ENCODE peak calls at places on chromosomes 12 and 14, in six cellular contexts. One of them, this sample, is unnamed.

GRCh38 chr12:104788848-104789271 is 169.2 kb downstream of the SLC41A2 start:
- DNase-seq in GM12878: no peak
- DNase-seq in GM23338: peak; percentile 90
- DNase-seq in mesendoderm: peak; percentile 90
- DNase-seq in fibroblast of lung: no peak
- DNase-seq in PC-3: no peak
- DNase-seq in this sample: no peak

GRCh38 chr12:70644836-70645235 is 7.6 kb upstream of the PTPRB start:
- DNase-seq in mesendoderm: no peak
- DNase-seq in fibroblast of lung: no peak
- DNase-seq in GM12878: no peak
- DNase-seq in PC-3: peak; percentile 63
- DNase-seq in GM23338: no peak
- DNase-seq in this sample: no peak

GRCh38 chr12:31591308-31591901 is 469 bp upstream of the DENND5B start:
- DNase-seq in PC-3: peak; percentile 3
- DNase-seq in GM23338: peak; percentile 32
- DNase-seq in GM12878: no peak
- DNase-seq in fibroblast of lung: peak; percentile 22
- DNase-seq in mesendoderm: peak; percentile 39
- DNase-seq in this sample: peak; percentile 43

GRCh38 chr12:68981536-68981935 is 48.6 kb upstream of the CPM start:
- DNase-seq in GM12878: no peak
- DNase-seq in PC-3: no peak
- DNase-seq in mesendoderm: peak; percentile 5
- DNase-seq in GM23338: no peak
- DNase-seq in fibroblast of lung: no peak
- DNase-seq in this sample: peak; percentile 71

GRCh38 chr12:104886418-104887401 is 71.4 kb downstream of the SLC41A2 start:
- DNase-seq in GM23338: no peak
- DNase-seq in PC-3: peak; percentile 84
- DNase-seq in GM12878: no peak
- DNase-seq in mesendoderm: no peak
- DNase-seq in fibroblast of lung: peak; percentile 92
- DNase-seq in this sample: peak; percentile 50

GRCh38 chr14:77151918-77152588 is 10.5 kb upstream of the ZDHHC22 start:
- DNase-seq in mesendoderm: no peak
- DNase-seq in GM12878: no peak
- DNase-seq in fibroblast of lung: peak; percentile 42
- DNase-seq in GM23338: peak; percentile 39
- DNase-seq in PC-3: peak; percentile 82
- DNase-seq in this sample: peak; percentile 61

GRCh38 chr12:40015360-40015759 is 90.5 kb downstream of the SLC2A13 start:
- DNase-seq in GM12878: no peak
- DNase-seq in mesendoderm: peak; percentile 43
- DNase-seq in PC-3: peak; percentile 21
- DNase-seq in GM23338: no peak
- DNase-seq in fibroblast of lung: no peak
- DNase-seq in this sample: peak; percentile 33

GRCh38 chr14:105581551-105582341 is 55.4 kb downstream of the TMEM121 start:
- DNase-seq in mesendoderm: no peak
- DNase-seq in GM23338: no peak
- DNase-seq in GM12878: peak; percentile 71
- DNase-seq in fibroblast of lung: no peak
- DNase-seq in PC-3: no peak
- DNase-seq in this sample: no peak

GRCh38 chr12:75481774-75482173 is 1.2 kb downstream of the GLIPR1 start:
- DNase-seq in GM12878: no peak
- DNase-seq in mesendoderm: no peak
- DNase-seq in GM23338: no peak
- DNase-seq in PC-3: no peak
- DNase-seq in fibroblast of lung: peak; percentile 90
- DNase-seq in this sample: peak; percentile 75

GRCh38 chr12:49550853-49551252 is 12.0 kb downstream of the KCNH3 start:
- DNase-seq in PC-3: no peak
- DNase-seq in GM23338: no peak
- DNase-seq in mesendoderm: peak; percentile 38
- DNase-seq in fibroblast of lung: no peak
- DNase-seq in GM12878: no peak
- DNase-seq in this sample: no peak

GRCh38 chr14:75279153-75279738 is 618 bp downstream of the FOS start:
- DNase-seq in fibroblast of lung: peak; percentile 90
- DNase-seq in GM23338: peak; percentile 46
- DNase-seq in PC-3: no peak
- DNase-seq in GM12878: no peak
- DNase-seq in mesendoderm: peak; percentile 70
- DNase-seq in this sample: peak; percentile 83

GRCh38 chr12:24534632-24535031 is 414.3 kb downstream of the BCAT1 start:
- DNase-seq in PC-3: no peak
- DNase-seq in GM12878: no peak
- DNase-seq in fibroblast of lung: no peak
- DNase-seq in GM23338: peak; percentile 49
- DNase-seq in mesendoderm: peak; percentile 13
- DNase-seq in this sample: no peak

GRCh38 chr14:68552597-68552996 is 240.3 kb downstream of the ZFP36L1 start:
- DNase-seq in fibroblast of lung: peak; percentile 29
- DNase-seq in mesendoderm: no peak
- DNase-seq in GM23338: no peak
- DNase-seq in PC-3: no peak
- DNase-seq in GM12878: no peak
- DNase-seq in this sample: peak; percentile 44

GRCh38 chr14:71620401-71620800 is 311.8 kb upstream of the RGS6 start:
- DNase-seq in GM23338: no peak
- DNase-seq in GM12878: no peak
- DNase-seq in PC-3: peak; percentile 80
- DNase-seq in fibroblast of lung: no peak
- DNase-seq in mesendoderm: no peak
- DNase-seq in this sample: peak; percentile 71

GRCh38 chr14:35818346-35819115 is 7.6 kb upstream of the BRMS1L start:
- DNase-seq in mesendoderm: peak; percentile 48
- DNase-seq in PC-3: peak; percentile 73
- DNase-seq in GM12878: no peak
- DNase-seq in GM23338: peak; percentile 75
- DNase-seq in fibroblast of lung: peak; percentile 63
- DNase-seq in this sample: peak; percentile 69

DNA sequence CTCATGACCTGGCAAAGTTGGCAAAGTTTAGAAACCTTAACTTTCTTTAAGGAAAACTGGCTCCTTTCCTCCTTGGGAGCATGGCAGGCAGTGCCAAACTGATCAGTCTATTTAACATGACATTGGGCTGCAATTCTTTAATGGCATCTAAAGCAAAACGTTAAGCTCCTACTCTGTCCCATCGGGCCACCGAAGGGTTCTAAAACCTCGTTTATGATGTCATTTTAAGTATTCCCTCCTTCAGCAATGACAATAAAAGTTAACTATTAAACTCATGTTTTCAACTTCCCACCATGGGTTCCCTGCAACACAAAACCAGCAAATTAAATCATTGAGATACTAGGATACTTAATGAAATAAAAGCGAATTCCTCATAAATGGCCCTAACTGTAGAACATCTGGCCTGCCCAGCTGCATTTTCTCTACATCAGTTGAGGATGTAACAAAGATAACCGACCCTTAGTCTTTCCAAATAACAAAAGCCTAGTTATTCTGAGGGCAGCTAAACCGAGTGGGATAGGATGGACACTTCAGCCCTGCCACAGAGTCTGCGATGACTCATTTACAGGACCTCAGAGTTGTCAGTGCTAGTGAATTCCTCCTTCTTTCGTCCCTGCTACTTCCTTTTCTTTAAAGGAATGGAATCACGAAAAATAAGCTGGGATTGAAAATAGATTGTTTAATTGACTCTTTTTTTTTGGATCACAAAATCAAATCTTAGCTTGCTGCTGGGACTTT is 34.5 kb upstream of the RIC8B start:
- DNase-seq in mesendoderm: peak; percentile 41
- DNase-seq in GM12878: no peak
- DNase-seq in fibroblast of lung: peak; percentile 37
- DNase-seq in PC-3: peak; percentile 35
- DNase-seq in GM23338: no peak
- DNase-seq in this sample: peak; percentile 24
- H3K27me3 ChIP-seq in mesendoderm: no peaks in the 10 kb centered on the region
- H3K27me3 ChIP-seq in GM12878: no peaks in the 10 kb centered on the region
- H3K27me3 ChIP-seq in fibroblast of lung: peaks cover 3% of the 10 kb centered on the region
- H3K27me3 ChIP-seq in PC-3: peaks cover 59% of the 10 kb centered on the region
- H3K27me3 ChIP-seq in GM23338: no peaks in the 10 kb centered on the region
- H3K27me3 ChIP-seq in this sample: no peaks in the 10 kb centered on the region

GRCh38 chr12:56818629-56819028 is 55.5 kb downstream of the HSD17B6 start:
- DNase-seq in mesendoderm: no peak
- DNase-seq in fibroblast of lung: no peak
- DNase-seq in GM23338: no peak
- DNase-seq in GM12878: no peak
- DNase-seq in PC-3: no peak
- DNase-seq in this sample: no peak
- H3K4me3 ChIP-seq in mesendoderm: no peak overlapping the region
- H3K4me3 ChIP-seq in fibroblast of lung: no peak overlapping the region
- H3K4me3 ChIP-seq in GM23338: no peak overlapping the region
- H3K4me3 ChIP-seq in GM12878: no peak overlapping the region
- H3K4me3 ChIP-seq in PC-3: no peak overlapping the region
- H3K4me3 ChIP-seq in this sample: no peak overlapping the region

GRCh38 chr12:122005252-122005651 is 16.4 kb upstream of the BCL7A start:
- DNase-seq in fibroblast of lung: no peak
- DNase-seq in GM23338: no peak
- DNase-seq in GM12878: no peak
- DNase-seq in mesendoderm: no peak
- DNase-seq in PC-3: no peak
- DNase-seq in this sample: no peak
- H3K4me2 ChIP-seq in fibroblast of lung: no peak overlapping the region
- H3K4me2 ChIP-seq in GM23338: no peak overlapping the region
- H3K4me2 ChIP-seq in GM12878: peak overlapping the region; percentile 7
- H3K4me2 ChIP-seq in mesendoderm: no peak overlapping the region
- H3K4me2 ChIP-seq in PC-3: no peak overlapping the region
- H3K4me2 ChIP-seq in this sample: no peak overlapping the region

GRCh38 chr12:54075974-54076373 is 22.3 kb downstream of the HOXC4 start:
- DNase-seq in GM12878: no peak
- DNase-seq in fibroblast of lung: no peak
- DNase-seq in mesendoderm: no peak
- DNase-seq in PC-3: no peak
- DNase-seq in GM23338: peak; percentile 97
- DNase-seq in this sample: no peak
- H3K27me3 ChIP-seq in GM12878: no peaks in the 10 kb centered on the region
- H3K27me3 ChIP-seq in fibroblast of lung: no peaks in the 10 kb centered on the region
- H3K27me3 ChIP-seq in mesendoderm: peaks cover 38% of the 10 kb centered on the region
- H3K27me3 ChIP-seq in PC-3: no peaks in the 10 kb centered on the region
- H3K27me3 ChIP-seq in GM23338: peaks cover 94% of the 10 kb centered on the region
- H3K27me3 ChIP-seq in this sample: no peaks in the 10 kb centered on the region

GRCh38 chr14:96203116-96203515 is 1.5 kb upstream of the BDKRB2 start:
- DNase-seq in PC-3: no peak
- DNase-seq in GM12878: no peak
- DNase-seq in mesendoderm: no peak
- DNase-seq in GM23338: no peak
- DNase-seq in fibroblast of lung: no peak
- DNase-seq in this sample: no peak
- H3K4me3 ChIP-seq in PC-3: no peak overlapping the region
- H3K4me3 ChIP-seq in GM12878: no peak overlapping the region
- H3K4me3 ChIP-seq in mesendoderm: no peak overlapping the region
- H3K4me3 ChIP-seq in GM23338: no peak overlapping the region
- H3K4me3 ChIP-seq in fibroblast of lung: no peak overlapping the region
- H3K4me3 ChIP-seq in this sample: no peak overlapping the region

DNA sequence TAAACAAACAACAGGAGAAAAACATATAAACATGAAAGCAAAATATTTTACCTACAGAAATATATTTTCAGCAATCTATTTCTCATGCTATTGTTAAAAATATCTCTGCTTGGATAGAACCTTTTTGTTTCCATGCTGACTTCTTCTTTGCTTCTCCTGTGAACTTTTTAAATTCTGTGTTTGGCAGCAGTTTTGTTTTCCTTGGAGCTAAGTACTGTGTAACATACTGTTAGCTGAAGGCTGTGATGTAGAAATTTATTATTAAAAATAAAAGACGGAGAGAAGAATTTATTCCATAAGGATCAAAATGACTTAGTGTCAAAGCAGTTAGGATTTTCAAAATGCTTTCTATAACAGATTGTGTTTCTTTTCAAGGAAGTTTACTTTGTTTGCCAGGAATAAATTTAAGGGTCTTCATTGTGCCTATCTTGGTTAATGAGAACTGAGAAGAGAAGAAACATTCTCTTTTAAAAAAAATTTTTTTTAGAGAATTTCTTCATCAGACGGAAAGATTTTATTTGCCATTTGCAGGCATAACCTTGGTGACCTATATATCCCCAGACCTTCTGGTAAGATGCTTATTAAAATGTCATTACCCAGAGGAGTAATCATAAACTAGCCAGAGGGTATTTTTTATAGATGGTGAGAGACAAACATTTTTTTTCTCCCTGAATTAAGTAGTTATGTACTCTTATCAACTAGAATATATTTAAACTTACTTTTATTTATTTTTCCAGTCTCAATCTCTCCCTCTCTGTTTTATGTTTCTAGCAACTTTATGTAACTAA is 147.2 kb upstream of the SLCO1C1 start:
- DNase-seq in GM23338: no peak
- DNase-seq in mesendoderm: no peak
- DNase-seq in fibroblast of lung: peak; percentile 77
- DNase-seq in GM12878: no peak
- DNase-seq in PC-3: no peak
- DNase-seq in this sample: peak; percentile 31
- H3K4me2 ChIP-seq in GM23338: no peak overlapping the region
- H3K4me2 ChIP-seq in mesendoderm: no peak overlapping the region
- H3K4me2 ChIP-seq in fibroblast of lung: peak overlapping the region; percentile 2
- H3K4me2 ChIP-seq in GM12878: no peak overlapping the region
- H3K4me2 ChIP-seq in PC-3: no peak overlapping the region
- H3K4me2 ChIP-seq in this sample: peak overlapping the region; percentile 14

GRCh38 chr12:53744130-53744441 is 7.7 kb downstream of the CISTR start:
- DNase-seq in fibroblast of lung: no peak
- DNase-seq in GM12878: no peak
- DNase-seq in GM23338: no peak
- DNase-seq in PC-3: no peak
- DNase-seq in mesendoderm: no peak
- DNase-seq in this sample: no peak
- H3K27me3 ChIP-seq in fibroblast of lung: peaks cover 49% of the 10 kb centered on the region
- H3K27me3 ChIP-seq in GM12878: peaks cover 4% of the 10 kb centered on the region
- H3K27me3 ChIP-seq in GM23338: peaks cover 97% of the 10 kb centered on the region
- H3K27me3 ChIP-seq in PC-3: peaks cover 8% of the 10 kb centered on the region
- H3K27me3 ChIP-seq in mesendoderm: peaks cover 32% of the 10 kb centered on the region
- H3K27me3 ChIP-seq in this sample: peaks cover 58% of the 10 kb centered on the region

GRCh38 chr12:95548056-95548538 is 3.2 kb downstream of the USP44 start:
- DNase-seq in GM12878: no peak
- DNase-seq in fibroblast of lung: no peak
- DNase-seq in mesendoderm: peak; percentile 74
- DNase-seq in GM23338: peak; percentile 68
- DNase-seq in PC-3: no peak
- DNase-seq in this sample: peak; percentile 50
- H3K4me3 ChIP-seq in GM12878: peak overlapping the region; percentile 11
- H3K4me3 ChIP-seq in fibroblast of lung: peak overlapping the region; percentile 83
- H3K4me3 ChIP-seq in mesendoderm: peak overlapping the region; percentile 64
- H3K4me3 ChIP-seq in GM23338: peak overlapping the region; percentile 84
- H3K4me3 ChIP-seq in PC-3: no peak overlapping the region
- H3K4me3 ChIP-seq in this sample: peak overlapping the region; percentile 71